ENCODE peak calls at places on chromosomes 13 and 19, in five cellular contexts. One of them, this sample, is unnamed. For H3K4me1, the result is how much of the 10 kb centered on the place peaks cover.

GRCh38 chr13:59408738-59409137 is 755.0 kb downstream of the DIAPH3 start:
- DNase-seq in suprapubic skin: no peak
- DNase-seq in endothelial cell of umbilical vein: no peak
- DNase-seq in uterus: no peak
- DNase-seq in cardiac muscle cell: no peak
- DNase-seq in this sample: no peak

GRCh38 chr19:16095071-16095571 is 16.6 kb upstream of the RAB8A start:
- DNase-seq in uterus: no peak
- DNase-seq in endothelial cell of umbilical vein: no peak
- DNase-seq in cardiac muscle cell: no peak
- DNase-seq in suprapubic skin: no peak
- DNase-seq in this sample: no peak

GRCh38 chr13:66943530-66943929 is 286.6 kb downstream of the PCDH9 start:
- DNase-seq in suprapubic skin: no peak
- DNase-seq in uterus: no peak
- DNase-seq in cardiac muscle cell: no peak
- DNase-seq in endothelial cell of umbilical vein: no peak
- DNase-seq in this sample: no peak

GRCh38 chr13:49655906-49656305 is 27.6 kb downstream of the ARL11 start:
- DNase-seq in endothelial cell of umbilical vein: no peak
- DNase-seq in cardiac muscle cell: no peak
- DNase-seq in uterus: no peak
- DNase-seq in suprapubic skin: no peak
- DNase-seq in this sample: no peak

GRCh38 chr13:108425056-108425455 is 155.5 kb downstream of the TNFSF13B start:
- DNase-seq in uterus: no peak
- DNase-seq in suprapubic skin: no peak
- DNase-seq in cardiac muscle cell: no peak
- DNase-seq in endothelial cell of umbilical vein: no peak
- DNase-seq in this sample: no peak

GRCh38 chr13:106499905-106500304 is 35.6 kb downstream of the EFNB2 start:
- DNase-seq in cardiac muscle cell: peak
- DNase-seq in suprapubic skin: no peak
- DNase-seq in endothelial cell of umbilical vein: no peak
- DNase-seq in uterus: no peak
- DNase-seq in this sample: no peak

GRCh38 chr19:18346091-18346490 is 5.7 kb downstream of the PGPEP1 start:
- DNase-seq in uterus: no peak
- DNase-seq in endothelial cell of umbilical vein: no peak
- DNase-seq in cardiac muscle cell: no peak
- DNase-seq in suprapubic skin: no peak
- DNase-seq in this sample: no peak

GRCh38 chr13:86082116-86082515 is 282.9 kb upstream of the SLITRK6 start:
- DNase-seq in endothelial cell of umbilical vein: no peak
- DNase-seq in uterus: no peak
- DNase-seq in cardiac muscle cell: no peak
- DNase-seq in suprapubic skin: no peak
- DNase-seq in this sample: no peak

GRCh38 chr19:9149976-9150375 is 9.8 kb downstream of the ZNF317 start:
- DNase-seq in cardiac muscle cell: no peak
- DNase-seq in endothelial cell of umbilical vein: no peak
- DNase-seq in uterus: no peak
- DNase-seq in suprapubic skin: no peak
- DNase-seq in this sample: no peak

GRCh38 chr13:67299731-67300130 is 69.6 kb upstream of the PCDH9 start:
- DNase-seq in uterus: no peak
- DNase-seq in cardiac muscle cell: peak
- DNase-seq in endothelial cell of umbilical vein: no peak
- DNase-seq in suprapubic skin: no peak
- DNase-seq in this sample: no peak

DNA sequence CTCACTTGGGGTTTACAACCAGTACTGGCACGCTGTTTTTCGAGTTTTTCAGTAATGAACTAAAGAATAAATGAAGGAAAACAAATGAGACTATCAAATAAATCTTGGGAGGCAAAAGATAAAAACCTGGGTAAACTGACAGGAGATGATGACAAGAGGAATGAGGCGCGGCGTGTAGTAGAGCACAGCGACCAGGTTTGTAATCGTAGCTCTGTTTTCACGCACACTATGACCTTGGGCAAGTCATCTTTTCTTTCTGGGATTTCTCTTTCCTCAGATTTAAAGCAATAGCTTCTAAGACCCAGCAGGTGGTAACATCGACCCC is 419 bp downstream of the MRPS31 start:
- DNase-seq in uterus: no peak
- DNase-seq in suprapubic skin: no peak
- DNase-seq in endothelial cell of umbilical vein: no peak
- DNase-seq in cardiac muscle cell: no peak
- DNase-seq in this sample: no peak
- TF ChIP-seq CTCF in uterus: no peak
- TF ChIP-seq CTCF in suprapubic skin: no peak
- TF ChIP-seq CTCF in endothelial cell of umbilical vein: no peak
- TF ChIP-seq CTCF in cardiac muscle cell: no peak
- TF ChIP-seq CTCF in this sample: no peak

GRCh38 chr13:48311223-48311622 is 7.7 kb downstream of the RB1 start:
- DNase-seq in cardiac muscle cell: no peak
- DNase-seq in suprapubic skin: no peak
- DNase-seq in endothelial cell of umbilical vein: no peak
- DNase-seq in uterus: no peak
- DNase-seq in this sample: no peak
- H3K4me1 ChIP-seq in cardiac muscle cell: under half
- H3K4me1 ChIP-seq in suprapubic skin: under half
- H3K4me1 ChIP-seq in endothelial cell of umbilical vein: under half
- H3K4me1 ChIP-seq in uterus: under half
- H3K4me1 ChIP-seq in this sample: under half

GRCh38 chr13:51727634-51728274 is 76.2 kb downstream of the DHRS12 start:
- DNase-seq in cardiac muscle cell: peak
- DNase-seq in endothelial cell of umbilical vein: no peak
- DNase-seq in uterus: no peak
- DNase-seq in suprapubic skin: no peak
- DNase-seq in this sample: no peak
- H3K27ac ChIP-seq in cardiac muscle cell: no peak
- H3K27ac ChIP-seq in endothelial cell of umbilical vein: no peak
- H3K27ac ChIP-seq in uterus: no peak
- H3K27ac ChIP-seq in suprapubic skin: no peak
- H3K27ac ChIP-seq in this sample: no peak

GRCh38 chr19:6393074-6393981 is at the start of gene GTF2F1:
- DNase-seq in endothelial cell of umbilical vein: peak
- DNase-seq in cardiac muscle cell: peak
- DNase-seq in uterus: peak
- DNase-seq in suprapubic skin: peak
- DNase-seq in this sample: peak
- TF ChIP-seq CTCF in endothelial cell of umbilical vein: no peak
- TF ChIP-seq CTCF in cardiac muscle cell: no peak
- TF ChIP-seq CTCF in uterus: no peak
- TF ChIP-seq CTCF in suprapubic skin: no peak
- TF ChIP-seq CTCF in this sample: no peak

GRCh38 chr13:99417821-99418662 is 83.2 kb upstream of the TM9SF2 start:
- DNase-seq in endothelial cell of umbilical vein: no peak
- DNase-seq in suprapubic skin: peak
- DNase-seq in cardiac muscle cell: no peak
- DNase-seq in uterus: no peak
- DNase-seq in this sample: no peak

GRCh38 chr13:99418663-99419140 is 82.6 kb upstream of the TM9SF2 start:
- DNase-seq in uterus: no peak
- DNase-seq in suprapubic skin: peak
- DNase-seq in endothelial cell of umbilical vein: no peak
- DNase-seq in cardiac muscle cell: no peak
- DNase-seq in this sample: no peak

GRCh38 chr13:99421271-99421670 is 80.0 kb upstream of the TM9SF2 start:
- DNase-seq in uterus: no peak
- DNase-seq in cardiac muscle cell: no peak
- DNase-seq in suprapubic skin: peak
- DNase-seq in endothelial cell of umbilical vein: no peak
- DNase-seq in this sample: no peak

GRCh38 chr13:99421758-99422555 is 79.3 kb upstream of the TM9SF2 start:
- DNase-seq in uterus: no peak
- DNase-seq in endothelial cell of umbilical vein: no peak
- DNase-seq in suprapubic skin: peak
- DNase-seq in cardiac muscle cell: no peak
- DNase-seq in this sample: no peak

GRCh38 chr13:99419591-99420243 is 81.6 kb upstream of the TM9SF2 start:
- DNase-seq in endothelial cell of umbilical vein: no peak
- DNase-seq in suprapubic skin: peak
- DNase-seq in cardiac muscle cell: no peak
- DNase-seq in uterus: no peak
- DNase-seq in this sample: no peak
- H3K4me1 ChIP-seq in endothelial cell of umbilical vein: under half
- H3K4me1 ChIP-seq in suprapubic skin: under half
- H3K4me1 ChIP-seq in cardiac muscle cell: under half
- H3K4me1 ChIP-seq in uterus: under half
- H3K4me1 ChIP-seq in this sample: under half

GRCh38 chr13:113009743-113010509 is 40.9 kb downstream of the MCF2L start:
- DNase-seq in uterus: no peak
- DNase-seq in cardiac muscle cell: peak
- DNase-seq in endothelial cell of umbilical vein: no peak
- DNase-seq in suprapubic skin: no peak
- DNase-seq in this sample: no peak
- H3K27ac ChIP-seq in uterus: no peak
- H3K27ac ChIP-seq in cardiac muscle cell: no peak
- H3K27ac ChIP-seq in endothelial cell of umbilical vein: no peak
- H3K27ac ChIP-seq in suprapubic skin: no peak
- H3K27ac ChIP-seq in this sample: peak

DNA sequence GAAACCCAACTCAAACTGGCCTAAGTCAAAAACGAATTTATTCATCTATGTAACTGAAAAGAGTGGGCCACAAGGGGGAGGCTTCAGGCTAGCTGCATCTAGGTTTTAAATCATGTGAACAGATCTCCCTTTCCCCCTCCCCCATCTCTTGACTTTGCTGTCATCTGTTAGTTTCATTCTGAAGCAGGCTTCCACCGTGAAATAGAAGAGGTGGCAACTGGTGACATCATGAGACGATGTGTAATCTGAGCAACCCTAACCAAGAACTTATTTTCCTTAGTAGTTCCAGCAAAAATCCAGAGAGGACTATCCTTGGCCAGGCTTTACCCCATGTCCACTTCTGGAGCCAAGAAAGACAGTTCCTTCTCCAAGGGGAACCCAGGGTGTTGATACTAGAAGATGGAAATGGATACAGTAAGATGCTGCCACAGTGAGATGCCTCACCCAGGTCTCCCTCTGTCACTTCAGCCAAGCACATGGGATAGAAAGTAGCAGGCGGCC is 9.4 kb downstream of the SAMD4B start:
- DNase-seq in uterus: no peak
- DNase-seq in endothelial cell of umbilical vein: no peak
- DNase-seq in cardiac muscle cell: peak
- DNase-seq in suprapubic skin: no peak
- DNase-seq in this sample: no peak
- TF ChIP-seq CTCF in uterus: no peak
- TF ChIP-seq CTCF in endothelial cell of umbilical vein: no peak
- TF ChIP-seq CTCF in cardiac muscle cell: no peak
- TF ChIP-seq CTCF in suprapubic skin: no peak
- TF ChIP-seq CTCF in this sample: no peak

GRCh38 chr19:13019330-13019729 is 24.1 kb downstream of the NFIX start:
- DNase-seq in cardiac muscle cell: no peak
- DNase-seq in uterus: no peak
- DNase-seq in endothelial cell of umbilical vein: no peak
- DNase-seq in suprapubic skin: no peak
- DNase-seq in this sample: no peak
- H3K4me1 ChIP-seq in cardiac muscle cell: under half
- H3K4me1 ChIP-seq in uterus: under half
- H3K4me1 ChIP-seq in endothelial cell of umbilical vein: under half
- H3K4me1 ChIP-seq in suprapubic skin: half or more
- H3K4me1 ChIP-seq in this sample: under half

GRCh38 chr13:80469841-80470378 is 129.0 kb upstream of the SPRY2 start:
- DNase-seq in uterus: peak
- DNase-seq in suprapubic skin: peak
- DNase-seq in endothelial cell of umbilical vein: peak
- DNase-seq in cardiac muscle cell: peak
- DNase-seq in this sample: peak
- H3K27ac ChIP-seq in uterus: peak
- H3K27ac ChIP-seq in suprapubic skin: peak
- H3K27ac ChIP-seq in endothelial cell of umbilical vein: peak
- H3K27ac ChIP-seq in cardiac muscle cell: no peak
- H3K27ac ChIP-seq in this sample: peak

This sample was measured in tibial nerve.